ENCODE peak calls at places on chromosomes 7 and 10, in seven cellular contexts. U is upper lobe of right lung, O is WTC11, R is pancreas, T is Calu3, E is mesothelial cell of epicardium, V is IMR-90. H is an unnamed sample.

GRCh38 chr7:139666501-139666900 is 111.3 kb downstream of the HIPK2 start:
- DNase-seq in E (no peak), T (no peak), R (no peak), U (no peak), O (no peak), V (no peak), H (no peak)

GRCh38 chr10:104035817-104036384 is 49.8 kb downstream of the COL17A1 start:
- DNase-seq in R (no peak), U (no peak), O (no peak), E (no peak), V (no peak), T (no peak), H (no peak)

GRCh38 chr7:33590902-33591301 is 314.4 kb upstream of the BMPER start:
- DNase-seq in V (peak; percentile 73), T (no peak), U (no peak), E (no peak), O (no peak), R (no peak), H (no peak)

GRCh38 chr7:149776305-149776704 is 2.9 kb upstream of the ZNF467 start:
- DNase-seq in R (peak; percentile 50), V (peak; percentile 15), E (no peak), T (peak; percentile 61), U (peak; percentile 81), O (no peak), H (no peak)

GRCh38 chr7:148303295-148304013 is 287.1 kb upstream of the C7orf33 start:
- DNase-seq in T (no peak), V (no peak), O (no peak), E (peak; percentile 28), U (no peak), R (no peak), H (peak; percentile 79)

GRCh38 chr10:132004052-132004451 is 22.3 kb upstream of the BNIP3 start:
- DNase-seq in O (no peak), V (no peak), U (no peak), R (no peak), T (no peak), E (no peak), H (peak; percentile 21)

GRCh38 chr10:1631282-1631681 is 106.0 kb downstream of the ADARB2 start:
- DNase-seq in V (no peak), O (no peak), E (no peak), R (no peak), U (peak; percentile 55), T (no peak), H (no peak)

GRCh38 chr7:80018941-80019808 is 115.5 kb upstream of the GNAI1 start:
- DNase-seq in T (peak; percentile 33), V (peak; percentile 64), R (no peak), U (no peak), E (peak; percentile 38), O (peak; percentile 59), H (peak; percentile 66)

GRCh38 chr7:101550641-101551531 is 78.2 kb downstream of the MYL10 start:
- DNase-seq in V (no peak), O (peak; percentile 11), U (peak; percentile 70), R (no peak), E (peak; percentile 10), T (no peak), H (peak; percentile 87)

GRCh38 chr7:152052772-152053171 is 27.3 kb downstream of the GALNT11 start:
- DNase-seq in R (no peak), V (no peak), T (no peak), U (no peak), E (no peak), O (no peak), H (no peak)

GRCh38 chr10:99266383-99266782 is 30.7 kb upstream of the HPSE2 start:
- DNase-seq in T (no peak), O (no peak), R (no peak), U (no peak), V (no peak), E (no peak), H (no peak)

GRCh38 chr7:84524714-84525694 is 330.4 kb upstream of the SEMA3A start:
- DNase-seq in O (no peak), V (peak; percentile 88), T (no peak), R (no peak), E (no peak), U (no peak), H (no peak)

GRCh38 chr10:4725917-4726606 is 99.9 kb upstream of the AKR1E2 start:
- DNase-seq in R (no peak), T (no peak), U (no peak), O (no peak), V (peak; percentile 89), E (no peak), H (no peak)

GRCh38 chr7:91852263-91852741 is 28.2 kb downstream of the MTERF1 start:
- DNase-seq in V (peak; percentile 12), R (no peak), U (no peak), O (no peak), E (no peak), T (no peak), H (no peak)

GRCh38 chr7:81769891-81770818 is at the start of gene HGF:
- DNase-seq in V (peak; percentile 87), U (no peak), T (no peak), O (peak; percentile 23), R (peak; percentile 24), E (no peak), H (peak; percentile 57)

GRCh38 chr7:39527296-39527695 is 38.9 kb upstream of the YAE1 start:
- DNase-seq in E (no peak), O (no peak), U (no peak), T (no peak), V (no peak), R (no peak), H (no peak)

GRCh38 chr10:21061982-21062381 is 164.9 kb upstream of the NEBL start:
- DNase-seq in U (no peak), E (no peak), O (no peak), R (no peak), T (no peak), V (no peak), H (no peak)

GRCh38 chr7:140018125-140019043 is 44.4 kb downstream of the PARP12 start:
- DNase-seq in T (no peak), R (no peak), E (no peak), U (peak; percentile 38), V (no peak), O (no peak), H (no peak)

GRCh38 chr7:129093867-129094456 is 39.1 kb upstream of the TNPO3 start:
- DNase-seq in U (no peak), R (no peak), E (no peak), T (no peak), O (no peak), V (no peak), H (no peak)

GRCh38 chr10:60031664-60032063 is 125.3 kb upstream of the CCDC6 start:
- DNase-seq in V (no peak), T (no peak), E (no peak), O (no peak), R (no peak), U (no peak), H (no peak)

GRCh38 chr10:46097576-46098317 is 51.7 kb upstream of the MSMB start:
- DNase-seq in U (no peak), E (no peak), T (no peak), O (no peak), V (no peak), R (no peak), H (no peak)

GRCh38 chr7:68245688-68246087 is 1249.1 kb downstream of the TYW1 start:
- DNase-seq in V (no peak), E (no peak), R (no peak), U (no peak), T (no peak), O (no peak), H (no peak)

GRCh38 chr7:36638140-36638539 is 86.2 kb downstream of the AOAH start:
- DNase-seq in O (no peak), R (no peak), U (no peak), T (no peak), V (no peak), E (no peak), H (no peak)

GRCh38 chr7:115678049-115678982 is 352.2 kb downstream of the TFEC start:
- DNase-seq in V (peak; percentile 74), O (no peak), E (no peak), T (peak; percentile 62), U (no peak), R (peak; percentile 64), H (no peak)

GRCh38 chr10:47451275-47451997 is 32.5 kb downstream of the ANXA8 start:
- DNase-seq in O (no peak), V (no peak), E (no peak), T (no peak), R (no peak), U (peak; percentile 42), H (no peak)

GRCh38 chr10:123993534-123994416 is 99.6 kb downstream of the CHST15 start:
- DNase-seq in O (no peak), E (no peak), T (no peak), R (no peak), U (peak; percentile 51), V (no peak), H (peak; percentile 73)

GRCh38 chr7:52021343-52021742 is 704.7 kb upstream of the COBL start:
- DNase-seq in V (no peak), T (no peak), R (no peak), E (no peak), U (no peak), O (no peak), H (no peak)

GRCh38 chr7:52018680-52019054 is 702.1 kb upstream of the COBL start:
- DNase-seq in T (no peak), E (no peak), V (no peak), O (no peak), R (no peak), U (no peak), H (no peak)

GRCh38 chr7:52017802-52018679 is 701.4 kb upstream of the COBL start:
- DNase-seq in V (no peak), E (no peak), R (no peak), O (peak; percentile 85), T (peak; percentile 69), U (no peak), H (peak; percentile 1)
- TF ChIP-seq CTCF in V (no peak), E (peak; percentile 66), R (no peak), O (peak; percentile 83), T (peak; percentile 68), U (peak; percentile 51), H (no peak)

GRCh38 chr7:69770613-69771012 is 172.3 kb downstream of the AUTS2 start:
- DNase-seq in U (no peak), O (no peak), R (no peak), E (no peak), V (no peak), T (no peak), H (no peak)
- TF ChIP-seq CTCF in U (no peak), O (no peak), R (no peak), E (no peak), V (no peak), T (no peak), H (no peak)

GRCh38 chr7:47611045-47611511 is 29.2 kb upstream of the TNS3 start:
- DNase-seq in T (no peak), V (no peak), E (no peak), O (no peak), R (peak; percentile 89), U (no peak), H (no peak)
- TF ChIP-seq CTCF in T (no peak), V (no peak), E (no peak), O (no peak), R (no peak), U (no peak), H (no peak)

DNA sequence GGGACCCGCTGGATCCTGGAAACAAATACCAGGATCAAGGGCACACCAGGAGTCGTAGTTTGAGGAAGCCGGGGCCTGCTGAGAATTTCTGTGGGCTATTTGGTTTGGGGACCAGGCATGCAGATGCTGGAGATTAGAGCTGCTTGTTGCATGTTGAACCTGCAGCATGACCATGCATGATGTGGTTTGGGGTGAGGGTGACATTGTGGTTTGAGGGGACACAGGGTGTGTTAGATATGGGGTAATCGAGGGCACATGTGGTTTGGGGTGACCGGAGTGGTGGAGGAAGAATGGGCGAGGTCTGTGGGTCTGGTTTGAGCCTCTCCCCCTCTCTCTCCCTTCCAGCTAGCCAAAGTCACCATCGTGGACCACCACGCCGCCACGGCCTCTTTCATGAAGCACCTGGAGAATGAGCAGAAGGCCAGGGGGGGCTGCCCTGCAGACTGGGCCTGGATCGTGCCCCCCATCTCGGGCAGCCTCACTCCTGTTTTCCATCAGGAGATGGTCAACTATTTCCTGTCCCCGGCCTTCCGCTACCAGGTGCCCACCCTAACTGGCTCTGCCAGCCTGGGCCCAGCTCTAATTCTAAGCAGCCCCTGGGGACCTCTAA is 10.2 kb downstream of the NOS3 start:
- DNase-seq in T (no peak), R (no peak), V (no peak), O (no peak), E (no peak), U (no peak), H (no peak)
- TF ChIP-seq CTCF in T (no peak), R (no peak), V (no peak), O (no peak), E (peak; percentile 18), U (no peak), H (no peak)

H was measured in osteoblast.